ENCODE peak calls at places on chromosomes 16 and 17, in four cellular contexts. X, U, I and L are unnamed samples.

GRCh38 chr17:3683054-3683511 is 12.9 kb downstream of the P2RX5 start:
- DNase-seq in X (peak), U (peak), I (peak), L (no peak)

GRCh38 chr17:62093188-62094155 is 28.4 kb upstream of the MED13 start:
- DNase-seq in X (no peak), U (no peak), I (peak), L (no peak)

GRCh38 chr17:81514735-81515529 is 2.3 kb upstream of the ACTG1 start:
- DNase-seq in X (peak), U (peak), I (peak), L (peak)

GRCh38 chr17:75073618-75074047 is 14.1 kb upstream of the SLC16A5 start:
- DNase-seq in X (no peak), U (no peak), I (peak), L (no peak)

GRCh38 chr16:66483689-66484452 is 56.8 kb downstream of the BEAN1 start:
- DNase-seq in X (peak), U (peak), I (peak), L (peak)

GRCh38 chr17:21201874-21202273 is 12.1 kb downstream of the TMEM11 start:
- DNase-seq in X (no peak), U (peak), I (no peak), L (no peak)

GRCh38 chr16:87722590-87723223 is 43.1 kb downstream of the KLHDC4 start:
- DNase-seq in X (no peak), U (no peak), I (no peak), L (no peak)

GRCh38 chr16:87344931-87345631 is 27.9 kb upstream of the C16orf95 start:
- DNase-seq in X (no peak), U (no peak), I (no peak), L (no peak)

GRCh38 chr16:4416200-4417032 is at the start of gene CORO7:
- DNase-seq in X (peak), U (peak), I (peak), L (no peak)

GRCh38 chr17:60535382-60536279 is 9.6 kb upstream of the APPBP2 start:
- DNase-seq in X (no peak), U (peak), I (peak), L (no peak)

GRCh38 chr17:55601874-55602364 is 90.7 kb upstream of the SMIM36 start:
- DNase-seq in X (peak), U (peak), I (peak), L (peak)

GRCh38 chr17:8900626-8901585 is 33.4 kb upstream of the PIK3R6 start:
- DNase-seq in X (no peak), U (peak), I (no peak), L (no peak)

GRCh38 chr17:8904201-8904600 is 36.7 kb upstream of the PIK3R6 start:
- DNase-seq in X (no peak), U (peak), I (no peak), L (no peak)

GRCh38 chr17:8896641-8897635 is 29.5 kb upstream of the PIK3R6 start:
- DNase-seq in X (no peak), U (peak), I (no peak), L (no peak)

GRCh38 chr17:8896087-8896486 is 28.6 kb upstream of the PIK3R6 start:
- DNase-seq in X (no peak), U (peak), I (no peak), L (no peak)

DNA sequence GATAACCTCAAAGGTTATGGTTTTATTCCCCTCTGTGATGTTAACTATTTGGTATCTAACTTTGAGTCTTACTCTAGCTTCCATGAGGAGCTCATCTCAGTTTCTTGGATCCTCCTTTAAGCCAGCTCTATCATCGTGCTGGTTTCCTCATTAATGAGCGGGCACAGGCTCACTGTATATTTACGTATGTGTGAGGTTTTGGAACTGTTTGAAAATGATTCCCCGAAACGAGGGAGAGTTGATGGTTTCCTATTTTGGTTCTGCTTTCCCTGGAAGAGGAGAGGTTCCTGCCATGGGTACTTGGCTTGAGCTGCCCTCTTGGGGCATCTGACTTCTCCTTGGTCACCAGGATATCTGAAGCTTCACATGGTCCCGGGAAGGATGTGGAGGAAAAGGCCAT is 32.7 kb upstream of the PIK3R6 start:
- DNase-seq in X (no peak), U (peak), I (no peak), L (no peak)
- H3K4me3 ChIP-seq in X (no peak), U (no peak), I (no peak), L (no peak)

GRCh38 chr17:11730747-11731146 is 132.5 kb downstream of the DNAH9 start:
- DNase-seq in X (no peak), U (no peak), I (no peak), L (no peak)
- H3K9ac ChIP-seq in X (no peak), U (no peak), I (no peak), L (no peak)

GRCh38 chr17:58335061-58335731 is 6.6 kb upstream of the TSPOAP1 start:
- DNase-seq in X (no peak), U (peak), I (no peak), L (no peak)
- H3K4me3 ChIP-seq in X (no peak), U (no peak), I (no peak), L (no peak)

GRCh38 chr17:39926135-39926587 is 1.2 kb downstream of the ORMDL3 start:
- DNase-seq in X (no peak), U (peak), I (peak), L (no peak)
- H3K9ac ChIP-seq in X (no peak), U (peak), I (peak), L (peak)